ENCODE peak calls at places on chromosomes 1 and 21, in six cellular contexts. V is stimulated activated CD4-positive, alpha-beta T cell treated with anti-CD3 and anti-CD28 coated beads, Interleukin-15, amount 100 ng/mL, for 24 hours; U is left cardiac atrium; N is activated T-helper 9 cell treated with anti-CD3 and anti-CD28 coated beads, Interleukin-2, amount 50 U/mL, for 16 hours; L is anterior cingulate cortex; R is progenitor cell of endocrine pancreas. F is an unnamed sample.

GRCh38 chr1:12511516-12512468 is 106.2 kb downstream of the DHRS3 start:
- DNase-seq in L (no peak), R (no peak), V (no peak), N (no peak), U (no peak), F (no peak)

GRCh38 chr1:65792671-65793358 is at the start of gene PDE4B:
- DNase-seq in U (peak), L (no peak), V (no peak), N (no peak), R (peak), F (no peak)

GRCh38 chr1:29164588-29164987 is 17.1 kb downstream of the SRSF4 start:
- DNase-seq in L (no peak), V (no peak), R (no peak), N (no peak), U (no peak), F (no peak)

GRCh38 chr21:33367309-33367973 is 35.8 kb upstream of the IFNGR2 start:
- DNase-seq in U (no peak), L (no peak), N (no peak), V (no peak), R (no peak), F (no peak)

GRCh38 chr21:25188639-25189038 is 418.6 kb downstream of the MRPL39 start:
- DNase-seq in L (no peak), R (no peak), N (no peak), U (no peak), V (peak), F (no peak)

GRCh38 chr21:36235058-36235582 is 78.5 kb downstream of the DOP1B start:
- DNase-seq in U (no peak), N (no peak), L (no peak), V (no peak), R (no peak), F (no peak)

GRCh38 chr1:228059536-228060457 is 22.7 kb upstream of the ARF1 start:
- DNase-seq in N (peak), V (peak), R (peak), U (no peak), L (no peak), F (no peak)

GRCh38 chr1:238302646-238303045 is 411.9 kb upstream of the ZP4 start:
- DNase-seq in L (no peak), R (no peak), U (no peak), N (no peak), V (no peak), F (no peak)

GRCh38 chr1:41455479-41456271 is 28.8 kb downstream of the EDN2 start:
- DNase-seq in N (no peak), V (no peak), U (peak), R (no peak), L (peak), F (no peak)

GRCh38 chr1:206581571-206581981 is 30.7 kb downstream of the EIF2D start:
- DNase-seq in N (peak), R (no peak), U (peak), L (no peak), V (peak), F (no peak)

GRCh38 chr1:2967881-2968280 is 53.4 kb upstream of the ACTRT2 start:
- DNase-seq in V (no peak), N (no peak), R (no peak), U (no peak), L (no peak), F (peak)

GRCh38 chr1:231040800-231041704 is 998 bp upstream of the FAM89A start:
- DNase-seq in V (no peak), L (no peak), R (no peak), N (peak), U (peak), F (no peak)

GRCh38 chr1:111538343-111539035 is 35.1 kb upstream of the ADORA3 start:
- DNase-seq in N (no peak), U (no peak), R (no peak), V (no peak), L (no peak), F (no peak)